ENCODE peak calls at places on chromosomes 7 and 10, in four cellular contexts. One of them, this sample, is unnamed.

GRCh38 chr10:99403674-99404073 is 26.8 kb downstream of the GOT1 start:
- DNase-seq in activated CD4-positive, alpha-beta T cell treated with anti-CD3 and anti-CD28 coated beads for 48 hours: no peak
- DNase-seq in NCI-H1417: no peak
- DNase-seq in dermis microvascular lymphatic vessel endothelial cell: no peak
- DNase-seq in this sample: no peak

GRCh38 chr7:105139381-105139780 is 125.4 kb downstream of the KMT2E start:
- DNase-seq in activated CD4-positive, alpha-beta T cell treated with anti-CD3 and anti-CD28 coated beads for 48 hours: no peak
- DNase-seq in NCI-H1417: no peak
- DNase-seq in dermis microvascular lymphatic vessel endothelial cell: no peak
- DNase-seq in this sample: no peak

GRCh38 chr10:131686781-131687419 is 213.9 kb upstream of the PPP2R2D start:
- DNase-seq in activated CD4-positive, alpha-beta T cell treated with anti-CD3 and anti-CD28 coated beads for 48 hours: no peak
- DNase-seq in NCI-H1417: no peak
- DNase-seq in dermis microvascular lymphatic vessel endothelial cell: no peak
- DNase-seq in this sample: no peak

GRCh38 chr7:37342665-37343471 is 105.8 kb downstream of the ELMO1 start:
- DNase-seq in activated CD4-positive, alpha-beta T cell treated with anti-CD3 and anti-CD28 coated beads for 48 hours: peak; percentile 80
- DNase-seq in NCI-H1417: peak; percentile 26
- DNase-seq in dermis microvascular lymphatic vessel endothelial cell: no peak
- DNase-seq in this sample: no peak

GRCh38 chr10:69303632-69304035 is 25.3 kb downstream of the HK1 start:
- DNase-seq in activated CD4-positive, alpha-beta T cell treated with anti-CD3 and anti-CD28 coated beads for 48 hours: peak; percentile 53
- DNase-seq in NCI-H1417: no peak
- DNase-seq in dermis microvascular lymphatic vessel endothelial cell: no peak
- DNase-seq in this sample: no peak

GRCh38 chr7:111439977-111440376 is 122.3 kb downstream of the IMMP2L start:
- DNase-seq in activated CD4-positive, alpha-beta T cell treated with anti-CD3 and anti-CD28 coated beads for 48 hours: no peak
- DNase-seq in NCI-H1417: no peak
- DNase-seq in dermis microvascular lymphatic vessel endothelial cell: no peak
- DNase-seq in this sample: no peak

GRCh38 chr7:79124331-79124730 is 329.1 kb downstream of the MAGI2 start:
- DNase-seq in activated CD4-positive, alpha-beta T cell treated with anti-CD3 and anti-CD28 coated beads for 48 hours: no peak
- DNase-seq in NCI-H1417: no peak
- DNase-seq in dermis microvascular lymphatic vessel endothelial cell: no peak
- DNase-seq in this sample: peak; percentile 26

GRCh38 chr7:131219277-131220041 is 108.2 kb upstream of the MKLN1 start:
- DNase-seq in activated CD4-positive, alpha-beta T cell treated with anti-CD3 and anti-CD28 coated beads for 48 hours: no peak
- DNase-seq in NCI-H1417: no peak
- DNase-seq in dermis microvascular lymphatic vessel endothelial cell: no peak
- DNase-seq in this sample: peak; percentile 37

GRCh38 chr7:157805716-157806115 is 468.9 kb downstream of the DNAJB6 start:
- DNase-seq in activated CD4-positive, alpha-beta T cell treated with anti-CD3 and anti-CD28 coated beads for 48 hours: no peak
- DNase-seq in NCI-H1417: peak; percentile 96
- DNase-seq in dermis microvascular lymphatic vessel endothelial cell: no peak
- DNase-seq in this sample: no peak

GRCh38 chr7:96321670-96322372 is at the start of gene SLC25A13:
- DNase-seq in activated CD4-positive, alpha-beta T cell treated with anti-CD3 and anti-CD28 coated beads for 48 hours: peak; percentile 79
- DNase-seq in NCI-H1417: peak; percentile 72
- DNase-seq in dermis microvascular lymphatic vessel endothelial cell: peak; percentile 64
- DNase-seq in this sample: peak; percentile 86

GRCh38 chr7:34061175-34061574 is 155.8 kb downstream of the BMPER start:
- DNase-seq in activated CD4-positive, alpha-beta T cell treated with anti-CD3 and anti-CD28 coated beads for 48 hours: no peak
- DNase-seq in NCI-H1417: no peak
- DNase-seq in dermis microvascular lymphatic vessel endothelial cell: no peak
- DNase-seq in this sample: no peak

GRCh38 chr7:88344956-88345832 is 38.5 kb upstream of the STEAP4 start:
- DNase-seq in activated CD4-positive, alpha-beta T cell treated with anti-CD3 and anti-CD28 coated beads for 48 hours: peak; percentile 22
- DNase-seq in NCI-H1417: peak; percentile 46
- DNase-seq in dermis microvascular lymphatic vessel endothelial cell: no peak
- DNase-seq in this sample: peak; percentile 6

GRCh38 chr7:7236041-7236440 is 53.7 kb downstream of the C1GALT1 start:
- DNase-seq in activated CD4-positive, alpha-beta T cell treated with anti-CD3 and anti-CD28 coated beads for 48 hours: no peak
- DNase-seq in NCI-H1417: no peak
- DNase-seq in dermis microvascular lymphatic vessel endothelial cell: no peak
- DNase-seq in this sample: no peak

GRCh38 chr7:88361357-88361756 is 54.7 kb upstream of the STEAP4 start:
- DNase-seq in activated CD4-positive, alpha-beta T cell treated with anti-CD3 and anti-CD28 coated beads for 48 hours: no peak
- DNase-seq in NCI-H1417: peak; percentile 94
- DNase-seq in dermis microvascular lymphatic vessel endothelial cell: no peak
- DNase-seq in this sample: no peak

GRCh38 chr7:3559178-3559765 is 258.2 kb downstream of the SDK1 start:
- DNase-seq in activated CD4-positive, alpha-beta T cell treated with anti-CD3 and anti-CD28 coated beads for 48 hours: no peak
- DNase-seq in NCI-H1417: peak; percentile 7
- DNase-seq in dermis microvascular lymphatic vessel endothelial cell: no peak
- DNase-seq in this sample: no peak

GRCh38 chr10:48885376-48885775 is 54.3 kb downstream of the LRRC18 start:
- DNase-seq in activated CD4-positive, alpha-beta T cell treated with anti-CD3 and anti-CD28 coated beads for 48 hours: no peak
- DNase-seq in NCI-H1417: no peak
- DNase-seq in dermis microvascular lymphatic vessel endothelial cell: no peak
- DNase-seq in this sample: peak; percentile 3

GRCh38 chr7:81233208-81233940 is 314.5 kb upstream of the SEMA3C start:
- DNase-seq in activated CD4-positive, alpha-beta T cell treated with anti-CD3 and anti-CD28 coated beads for 48 hours: no peak
- DNase-seq in NCI-H1417: no peak
- DNase-seq in dermis microvascular lymphatic vessel endothelial cell: no peak
- DNase-seq in this sample: no peak

GRCh38 chr7:151799506-151799905 is 77.4 kb downstream of the PRKAG2 start:
- DNase-seq in activated CD4-positive, alpha-beta T cell treated with anti-CD3 and anti-CD28 coated beads for 48 hours: no peak
- DNase-seq in NCI-H1417: no peak
- DNase-seq in dermis microvascular lymphatic vessel endothelial cell: no peak
- DNase-seq in this sample: no peak

GRCh38 chr7:23333671-23334246 is 34.6 kb downstream of the MALSU1 start:
- DNase-seq in activated CD4-positive, alpha-beta T cell treated with anti-CD3 and anti-CD28 coated beads for 48 hours: no peak
- DNase-seq in NCI-H1417: no peak
- DNase-seq in dermis microvascular lymphatic vessel endothelial cell: no peak
- DNase-seq in this sample: no peak

GRCh38 chr10:124820121-124820520 is 18.5 kb downstream of the ABRAXAS2 start:
- DNase-seq in activated CD4-positive, alpha-beta T cell treated with anti-CD3 and anti-CD28 coated beads for 48 hours: no peak
- DNase-seq in NCI-H1417: peak; percentile 63
- DNase-seq in dermis microvascular lymphatic vessel endothelial cell: no peak
- DNase-seq in this sample: no peak

GRCh38 chr7:26898917-26899316 is 34.5 kb upstream of the SKAP2 start:
- DNase-seq in activated CD4-positive, alpha-beta T cell treated with anti-CD3 and anti-CD28 coated beads for 48 hours: no peak
- DNase-seq in NCI-H1417: no peak
- DNase-seq in dermis microvascular lymphatic vessel endothelial cell: no peak
- DNase-seq in this sample: no peak

GRCh38 chr7:46220066-46220630 is 299.1 kb upstream of the IGFBP3 start:
- DNase-seq in activated CD4-positive, alpha-beta T cell treated with anti-CD3 and anti-CD28 coated beads for 48 hours: no peak
- DNase-seq in NCI-H1417: no peak
- DNase-seq in dermis microvascular lymphatic vessel endothelial cell: no peak
- DNase-seq in this sample: no peak

GRCh38 chr7:95878677-95879076 is 106.3 kb downstream of the DYNC1I1 start:
- DNase-seq in activated CD4-positive, alpha-beta T cell treated with anti-CD3 and anti-CD28 coated beads for 48 hours: no peak
- DNase-seq in NCI-H1417: no peak
- DNase-seq in dermis microvascular lymphatic vessel endothelial cell: no peak
- DNase-seq in this sample: no peak

GRCh38 chr7:111796671-111797070 is 234.4 kb upstream of the IMMP2L start:
- DNase-seq in activated CD4-positive, alpha-beta T cell treated with anti-CD3 and anti-CD28 coated beads for 48 hours: peak; percentile 21
- DNase-seq in NCI-H1417: peak; percentile 20
- DNase-seq in dermis microvascular lymphatic vessel endothelial cell: no peak
- DNase-seq in this sample: no peak

GRCh38 chr7:139041378-139042053 is 5.7 kb upstream of the ZC3HAV1L start:
- DNase-seq in activated CD4-positive, alpha-beta T cell treated with anti-CD3 and anti-CD28 coated beads for 48 hours: no peak
- DNase-seq in NCI-H1417: peak; percentile 21
- DNase-seq in dermis microvascular lymphatic vessel endothelial cell: no peak
- DNase-seq in this sample: no peak

GRCh38 chr10:30821994-30822692 is 192.6 kb upstream of the LYZL2 start:
- DNase-seq in activated CD4-positive, alpha-beta T cell treated with anti-CD3 and anti-CD28 coated beads for 48 hours: no peak
- DNase-seq in NCI-H1417: no peak
- DNase-seq in dermis microvascular lymphatic vessel endothelial cell: no peak
- DNase-seq in this sample: no peak

GRCh38 chr7:15441915-15442314 is 119.9 kb downstream of the AGMO start:
- DNase-seq in activated CD4-positive, alpha-beta T cell treated with anti-CD3 and anti-CD28 coated beads for 48 hours: no peak
- DNase-seq in NCI-H1417: no peak
- DNase-seq in dermis microvascular lymphatic vessel endothelial cell: no peak
- DNase-seq in this sample: no peak

GRCh38 chr10:79385804-79386531 is 38.7 kb downstream of the PPIF start:
- DNase-seq in activated CD4-positive, alpha-beta T cell treated with anti-CD3 and anti-CD28 coated beads for 48 hours: peak; percentile 1
- DNase-seq in NCI-H1417: no peak
- DNase-seq in dermis microvascular lymphatic vessel endothelial cell: no peak
- DNase-seq in this sample: no peak

GRCh38 chr7:154416714-154417113 is 364.5 kb downstream of the DPP6 start:
- DNase-seq in activated CD4-positive, alpha-beta T cell treated with anti-CD3 and anti-CD28 coated beads for 48 hours: no peak
- DNase-seq in NCI-H1417: no peak
- DNase-seq in dermis microvascular lymphatic vessel endothelial cell: no peak
- DNase-seq in this sample: no peak

GRCh38 chr10:79605308-79605707 is 5.4 kb upstream of the SFTPA1 start:
- DNase-seq in activated CD4-positive, alpha-beta T cell treated with anti-CD3 and anti-CD28 coated beads for 48 hours: no peak
- DNase-seq in NCI-H1417: no peak
- DNase-seq in dermis microvascular lymphatic vessel endothelial cell: no peak
- DNase-seq in this sample: no peak

GRCh38 chr7:139618482-139619366 is 95.2 kb downstream of the CLEC2L start:
- DNase-seq in activated CD4-positive, alpha-beta T cell treated with anti-CD3 and anti-CD28 coated beads for 48 hours: peak; percentile 66
- DNase-seq in NCI-H1417: peak; percentile 21
- DNase-seq in dermis microvascular lymphatic vessel endothelial cell: no peak
- DNase-seq in this sample: peak; percentile 35

GRCh38 chr10:1379601-1380000 is 323.4 kb downstream of the WDR37 start:
- DNase-seq in activated CD4-positive, alpha-beta T cell treated with anti-CD3 and anti-CD28 coated beads for 48 hours: no peak
- DNase-seq in NCI-H1417: no peak
- DNase-seq in dermis microvascular lymphatic vessel endothelial cell: no peak
- DNase-seq in this sample: no peak

GRCh38 chr7:17984288-17984687 is 43.4 kb downstream of the PRPS1L1 start:
- DNase-seq in activated CD4-positive, alpha-beta T cell treated with anti-CD3 and anti-CD28 coated beads for 48 hours: no peak
- DNase-seq in NCI-H1417: no peak
- DNase-seq in dermis microvascular lymphatic vessel endothelial cell: no peak
- DNase-seq in this sample: no peak

GRCh38 chr10:98246911-98247820 is 20.8 kb downstream of the LOXL4 start:
- DNase-seq in activated CD4-positive, alpha-beta T cell treated with anti-CD3 and anti-CD28 coated beads for 48 hours: no peak
- DNase-seq in NCI-H1417: no peak
- DNase-seq in dermis microvascular lymphatic vessel endothelial cell: no peak
- DNase-seq in this sample: no peak

GRCh38 chr7:139777948-139778841 is at the start of gene HIPK2:
- DNase-seq in activated CD4-positive, alpha-beta T cell treated with anti-CD3 and anti-CD28 coated beads for 48 hours: peak; percentile 78
- DNase-seq in NCI-H1417: peak; percentile 85
- DNase-seq in dermis microvascular lymphatic vessel endothelial cell: peak; percentile 35
- DNase-seq in this sample: peak; percentile 56

This sample was measured in HepG2.